ENCODE peak calls at places on chromosomes 13 and 19, in nine cellular contexts. G is foreskin fibroblast, O is choroid plexus epithelial cell, K is ascending aorta, N is Peyer's patch, X is AG09309, U is lower lobe of right lung, F is BJ, V is heart right ventricle. W is an unnamed sample.

GRCh38 chr19:44367024-44367423 is 10.5 kb upstream of the ZNF112 start:
- DNase-seq in K (no peak), O (peak; percentile 35), V (peak; percentile 6), U (no peak), X (no peak), F (no peak), G (no peak), N (no peak), W (peak; percentile 45)

GRCh38 chr13:110232756-110233155 is 74.2 kb downstream of the COL4A1 start:
- DNase-seq in X (no peak), O (no peak), V (peak; percentile 54), F (no peak), U (no peak), K (peak; percentile 71), N (no peak), G (peak; percentile 79), W (peak; percentile 95)

GRCh38 chr13:59442946-59443345 is 720.8 kb downstream of the DIAPH3 start:
- DNase-seq in N (no peak), O (peak; percentile 84), K (no peak), U (no peak), F (no peak), X (no peak), V (no peak), G (no peak), W (no peak)

GRCh38 chr19:47093254-47093653 is 20.3 kb downstream of the ZC3H4 start:
- DNase-seq in K (no peak), F (no peak), G (no peak), U (no peak), N (peak; percentile 40), V (no peak), X (no peak), O (peak; percentile 35), W (peak; percentile 58)

GRCh38 chr19:15101479-15102082 is 5.6 kb upstream of the SYDE1 start:
- DNase-seq in G (no peak), N (peak; percentile 30), V (no peak), O (peak; percentile 74), K (no peak), X (no peak), U (no peak), F (no peak), W (peak; percentile 62)

GRCh38 chr13:76014618-76015315 is 378.6 kb downstream of the LMO7 start:
- DNase-seq in K (no peak), U (no peak), G (peak; percentile 39), O (peak; percentile 32), X (no peak), V (peak; percentile 4), N (no peak), F (no peak), W (peak; percentile 32)

GRCh38 chr19:34432797-34433196 is 4.6 kb downstream of the UBA2 start:
- DNase-seq in N (no peak), O (peak; percentile 48), U (no peak), F (no peak), X (no peak), V (peak; percentile 69), K (peak; percentile 85), G (no peak), W (peak; percentile 71)

GRCh38 chr13:36313047-36313969 is 15.7 kb upstream of the CCDC169 start:
- DNase-seq in N (no peak), X (no peak), F (no peak), G (no peak), O (no peak), U (no peak), V (no peak), K (no peak), W (no peak)

GRCh38 chr19:14433454-14434156 is 499 bp downstream of the PKN1 start:
- DNase-seq in V (peak; percentile 33), G (no peak), N (peak; percentile 52), F (no peak), X (no peak), O (no peak), U (peak; percentile 62), K (no peak), W (no peak)

GRCh38 chr13:30363725-30364124 is 56.4 kb upstream of the KATNAL1 start:
- DNase-seq in G (no peak), F (no peak), O (no peak), N (no peak), U (no peak), K (no peak), X (no peak), V (no peak), W (no peak)
- H3K4me3 ChIP-seq in G (no peak overlapping the region), F (no peak overlapping the region), O (no peak overlapping the region), N (no peak overlapping the region), U (no peak overlapping the region), K (no peak overlapping the region), X (no peak overlapping the region), V (no peak overlapping the region), W (no peak overlapping the region)

DNA sequence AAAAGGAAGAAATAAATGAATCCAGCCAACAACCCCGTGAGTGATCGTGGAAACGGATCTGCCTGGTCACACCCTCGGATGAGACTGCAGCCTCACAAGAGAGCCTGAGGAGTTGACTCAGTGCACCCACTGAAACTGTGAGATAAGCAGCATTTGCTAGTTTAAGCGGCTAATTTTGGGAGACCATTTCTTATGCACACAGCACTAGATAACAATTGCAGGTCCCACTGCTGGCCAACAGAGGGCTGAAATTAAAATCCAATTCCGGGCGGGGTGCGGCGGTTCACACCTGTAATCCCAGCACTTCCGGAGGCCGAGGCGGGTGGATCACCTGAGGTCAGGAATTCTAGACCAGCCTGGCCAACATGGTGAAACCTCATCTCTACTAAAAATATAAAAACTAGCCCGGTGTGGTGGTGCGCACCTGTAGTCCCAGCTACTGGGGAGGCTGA is 3.6 kb downstream of the UQCR11 start:
- DNase-seq in G (no peak), K (no peak), X (no peak), U (no peak), N (no peak), V (no peak), O (peak; percentile 15), F (no peak), W (no peak)
- TF ChIP-seq CTCF in G (no peak), K (no peak), X (no peak), U (no peak), N (peak; percentile 15), V (no peak), O (peak; percentile 41), F (no peak), W (peak; percentile 17)

GRCh38 chr13:30738526-30738925 is 3.2 kb downstream of the ALOX5AP start:
- DNase-seq in V (no peak), O (no peak), K (no peak), G (no peak), N (no peak), X (no peak), U (no peak), F (no peak), W (no peak)
- H3K4me3 ChIP-seq in V (no peak overlapping the region), O (no peak overlapping the region), K (no peak overlapping the region), G (no peak overlapping the region), N (no peak overlapping the region), X (no peak overlapping the region), U (peak overlapping the region; percentile 47), F (no peak overlapping the region), W (no peak overlapping the region)

GRCh38 chr19:1040476-1041271 is 767 bp downstream of the ABCA7 start:
- DNase-seq in K (peak; percentile 91), O (peak; percentile 97), F (peak; percentile 63), N (peak; percentile 94), X (peak; percentile 83), U (peak; percentile 93), G (peak; percentile 96), V (peak; percentile 92), W (peak; percentile 93)
- TF ChIP-seq CTCF in K (no peak), O (no peak), F (no peak), N (no peak), X (no peak), U (no peak), G (no peak), V (no peak), W (no peak)

GRCh38 chr13:112696001-112696868 is 6.4 kb downstream of the ATP11A start:
- DNase-seq in U (peak; percentile 41), X (no peak), F (no peak), K (peak; percentile 47), G (no peak), O (no peak), N (no peak), V (no peak), W (no peak)

GRCh38 chr13:112692104-112692503 is 2.3 kb downstream of the ATP11A start:
- DNase-seq in X (no peak), V (no peak), N (no peak), O (no peak), G (no peak), F (no peak), K (peak; percentile 41), U (no peak), W (no peak)

GRCh38 chr13:112696869-112697465 is 7.1 kb downstream of the ATP11A start:
- DNase-seq in V (no peak), G (no peak), K (peak; percentile 50), N (no peak), F (no peak), O (no peak), U (peak; percentile 41), X (no peak), W (no peak)

GRCh38 chr13:112692586-112692985 is 2.7 kb downstream of the ATP11A start:
- DNase-seq in U (no peak), O (no peak), G (no peak), F (no peak), V (no peak), X (no peak), K (no peak), N (no peak), W (no peak)

DNA sequence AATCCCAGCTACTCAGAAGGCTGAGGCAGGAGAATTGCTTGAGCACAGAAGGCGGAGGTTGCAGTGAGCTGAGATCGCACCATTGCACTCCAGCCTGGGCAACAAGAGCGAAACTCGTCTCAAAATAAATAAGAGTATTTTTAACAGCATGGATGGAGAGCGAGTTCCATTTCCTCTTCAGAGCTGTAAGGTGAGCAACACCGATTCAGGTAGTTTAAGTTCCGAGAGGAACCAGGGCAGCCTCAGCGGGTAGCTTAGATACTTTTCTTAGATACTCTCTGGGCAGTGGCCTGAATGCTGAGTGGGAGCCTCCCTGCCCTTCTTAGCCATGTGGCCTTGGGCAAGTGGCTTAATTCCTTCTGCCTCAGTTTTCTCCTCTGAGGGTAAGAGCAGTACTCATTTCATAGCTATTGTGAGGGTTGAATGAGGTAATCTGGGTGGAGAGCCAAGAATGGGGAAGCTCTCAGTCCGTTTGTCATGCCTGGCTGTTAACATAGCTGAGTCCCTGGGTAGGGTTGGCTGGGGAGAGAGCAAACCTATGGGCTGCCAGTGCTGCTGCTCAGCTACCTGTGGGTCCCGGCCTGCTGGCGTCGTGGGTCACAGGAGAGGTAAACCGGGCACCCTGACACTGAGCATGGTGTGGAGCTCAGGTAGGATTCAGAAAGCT is 4.1 kb downstream of the ATP11A start:
- DNase-seq in N (no peak), K (peak; percentile 60), O (peak; percentile 65), U (peak; percentile 70), G (peak; percentile 75), F (peak; percentile 57), V (peak; percentile 69), X (peak; percentile 54), W (peak; percentile 83)
- H3K4me3 ChIP-seq in N (no peak overlapping the region), K (no peak overlapping the region), O (no peak overlapping the region), U (peak overlapping the region; percentile 96), G (no peak overlapping the region), F (no peak overlapping the region), V (no peak overlapping the region), X (no peak overlapping the region), W (no peak overlapping the region)

GRCh38 chr19:39199025-39199424 is 2.3 kb downstream of the NCCRP1 start:
- DNase-seq in K (no peak), V (no peak), X (no peak), F (peak; percentile 3), G (peak; percentile 62), O (peak; percentile 37), N (no peak), U (no peak), W (peak; percentile 73)
- TF ChIP-seq CTCF in K (no peak), V (no peak), X (no peak), F (no peak), G (no peak), O (no peak), N (no peak), U (no peak), W (no peak)